ENCODE peak calls at places on chromosomes 7 and 10, in ten cellular contexts. W is heart right ventricle, D is tibial artery, U is fibroblast of lung, T is breast epithelium, M is HL-60, B is fibroblast of the aortic adventitia, P is choroid plexus epithelial cell, Q is fibroblast of villous mesenchyme, Y is HepG2. R is an unnamed sample.

GRCh38 chr10:133023216-133023843 is 64.4 kb upstream of the ADGRA1 start:
- DNase-seq in W (no peak), D (no peak), U (no peak), T (no peak), M (no peak), B (no peak), P (no peak), Q (no peak), Y (no peak), R (no peak)

GRCh38 chr7:104914427-104914826 is 99.6 kb upstream of the KMT2E start:
- DNase-seq in W (no peak), D (no peak), U (peak; percentile 7), T (no peak), M (no peak), B (no peak), P (no peak), Q (no peak), Y (no peak), R (no peak)

GRCh38 chr10:125284875-125285597 is 124.7 kb upstream of the CTBP2 start:
- DNase-seq in W (no peak), D (no peak), U (no peak), T (no peak), M (peak; percentile 1), B (no peak), P (no peak), Q (peak; percentile 4), Y (no peak), R (no peak)

GRCh38 chr10:78349165-78349516 is 315.5 kb downstream of the RPS24 start:
- DNase-seq in W (no peak), D (no peak), U (no peak), T (no peak), M (no peak), B (no peak), P (no peak), Q (no peak), Y (no peak), R (no peak)

GRCh38 chr7:100390286-100391028 is 17.2 kb downstream of the PILRA start:
- DNase-seq in W (no peak), D (no peak), U (no peak), T (no peak), M (no peak), B (no peak), P (no peak), Q (no peak), Y (no peak), R (no peak)

GRCh38 chr10:119807960-119808697 is 64.5 kb downstream of the MCMBP start:
- DNase-seq in W (no peak), D (no peak), U (peak; percentile 19), T (no peak), M (no peak), B (peak; percentile 37), P (peak; percentile 89), Q (peak; percentile 66), Y (no peak), R (peak; percentile 39)

GRCh38 chr10:70418229-70418628 is 14.3 kb downstream of the EIF4EBP2 start:
- DNase-seq in W (no peak), D (no peak), U (peak; percentile 83), T (no peak), M (no peak), B (peak; percentile 32), P (peak; percentile 73), Q (peak; percentile 71), Y (no peak), R (peak; percentile 40)

GRCh38 chr10:83612050-83612449 is 527.3 kb upstream of the GHITM start:
- DNase-seq in W (no peak), D (no peak), U (peak; percentile 62), T (no peak), M (no peak), B (peak; percentile 29), P (peak; percentile 76), Q (peak; percentile 85), Y (no peak), R (peak; percentile 73)

GRCh38 chr7:142793156-142793555 is 22.4 kb downstream of the PRSS2 start:
- DNase-seq in W (no peak), D (no peak), U (no peak), T (no peak), M (no peak), B (no peak), P (peak; percentile 57), Q (no peak), Y (no peak), R (no peak)

GRCh38 chr10:10396601-10397000 is 621.1 kb upstream of the CELF2 start:
- DNase-seq in W (no peak), D (no peak), U (peak; percentile 55), T (no peak), M (no peak), B (no peak), P (no peak), Q (no peak), Y (no peak), R (no peak)

GRCh38 chr10:28366943-28367342 is 64.1 kb upstream of the MPP7 start:
- DNase-seq in W (no peak), D (no peak), U (no peak), T (no peak), M (no peak), B (no peak), P (no peak), Q (no peak), Y (no peak), R (no peak)

GRCh38 chr7:117731455-117731854 is 141.8 kb downstream of the CTTNBP2 start:
- DNase-seq in W (no peak), D (peak; percentile 26), U (peak; percentile 41), T (no peak), M (no peak), B (no peak), P (no peak), Q (no peak), Y (no peak), R (no peak)

GRCh38 chr10:36597921-36598320 is 527.5 kb upstream of the ANKRD30A start:
- DNase-seq in W (no peak), D (no peak), U (no peak), T (no peak), M (no peak), B (no peak), P (no peak), Q (no peak), Y (no peak), R (no peak)

GRCh38 chr10:51462076-51462779 is 237.2 kb downstream of the CSTF2T start:
- DNase-seq in W (no peak), D (no peak), U (peak; percentile 9), T (no peak), M (no peak), B (peak; percentile 80), P (no peak), Q (no peak), Y (no peak), R (peak; percentile 24)

GRCh38 chr7:126419047-126419446 is 833.7 kb downstream of the GRM8 start:
- DNase-seq in W (no peak), D (no peak), U (no peak), T (no peak), M (no peak), B (no peak), P (no peak), Q (no peak), Y (no peak), R (no peak)

GRCh38 chr7:70693690-70694356 is 438.1 kb upstream of the GALNT17 start:
- DNase-seq in W (peak; percentile 67), D (peak; percentile 70), U (peak; percentile 57), T (peak; percentile 47), M (no peak), B (peak; percentile 36), P (peak; percentile 52), Q (peak; percentile 33), Y (no peak), R (peak; percentile 45)

GRCh38 chr10:35355971-35356724 is 19.8 kb downstream of the CCNY start:
- DNase-seq in W (no peak), D (no peak), U (no peak), T (no peak), M (no peak), B (peak; percentile 49), P (no peak), Q (peak; percentile 62), Y (no peak), R (no peak)

GRCh38 chr10:132142396-132143161 is 44.2 kb upstream of the DPYSL4 start:
- DNase-seq in W (no peak), D (no peak), U (no peak), T (no peak), M (no peak), B (no peak), P (peak; percentile 26), Q (no peak), Y (no peak), R (peak; percentile 14)

GRCh38 chr10:111972109-111972508 is 211.5 kb downstream of the GPAM start:
- DNase-seq in W (no peak), D (no peak), U (no peak), T (no peak), M (no peak), B (peak; percentile 3), P (no peak), Q (no peak), Y (peak; percentile 31), R (no peak)

DNA sequence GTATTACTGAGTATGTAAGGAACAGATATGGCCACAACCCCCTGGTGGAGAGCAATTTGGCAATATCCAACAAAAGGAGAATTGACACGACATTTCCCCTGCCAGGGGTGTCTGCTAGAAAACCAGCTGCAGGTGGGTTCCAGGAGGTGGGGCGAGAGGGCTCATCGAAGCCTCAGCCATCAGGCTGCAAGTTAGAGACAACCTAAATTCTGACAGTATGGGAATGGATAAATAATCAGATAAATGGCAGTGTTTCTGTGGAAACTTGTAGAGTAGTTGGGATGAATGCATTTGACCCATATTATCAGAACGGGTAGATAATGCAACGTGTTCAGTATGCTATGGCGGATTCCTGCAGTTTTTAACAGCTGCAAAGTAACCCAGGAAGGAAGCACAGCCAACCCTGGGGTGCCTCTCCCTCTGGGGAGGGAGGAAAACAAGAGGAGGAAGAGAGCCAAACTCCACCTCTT is 3.5 kb downstream of the TMEM273 start:
- DNase-seq in W (no peak), D (no peak), U (no peak), T (no peak), M (no peak), B (no peak), P (no peak), Q (no peak), Y (no peak), R (no peak)
- TF ChIP-seq CTCF in W (no peak), D (no peak), U (no peak), T (no peak), M (no peak), B (no peak), P (no peak), Q (no peak), Y (no peak), R (no peak)

GRCh38 chr10:31157125-31157983 is 125.7 kb upstream of the ZNF438 start:
- DNase-seq in W (peak; percentile 85), D (peak; percentile 41), U (peak; percentile 87), T (no peak), M (no peak), B (peak; percentile 80), P (peak; percentile 77), Q (peak; percentile 59), Y (no peak), R (peak; percentile 57)
- H3K4me3 ChIP-seq in W (no peak overlapping the region), D (no peak overlapping the region), U (no peak overlapping the region), T (no peak overlapping the region), M (no peak overlapping the region), B (no peak overlapping the region), P (no peak overlapping the region), Q (no peak overlapping the region), Y (no peak overlapping the region), R (no peak overlapping the region)

GRCh38 chr7:44595934-44596635 is 10.3 kb upstream of the OGDH start:
- DNase-seq in W (peak; percentile 14), D (no peak), U (peak; percentile 47), T (no peak), M (no peak), B (peak; percentile 67), P (peak; percentile 38), Q (peak; percentile 41), Y (no peak), R (peak; percentile 74)
- TF ChIP-seq CTCF in W (no peak), D (no peak), U (no peak), T (no peak), M (no peak), B (no peak), P (peak; percentile 20), Q (no peak), Y (no peak), R (peak; percentile 8)

GRCh38 chr10:102783541-102783930 is 39.8 kb downstream of the WBP1L start:
- DNase-seq in W (no peak), D (no peak), U (no peak), T (no peak), M (no peak), B (no peak), P (peak; percentile 28), Q (no peak), Y (no peak), R (no peak)
- H3K4me3 ChIP-seq in W (peak overlapping the region; percentile 13), D (peak overlapping the region; percentile 31), U (no peak overlapping the region), T (no peak overlapping the region), M (no peak overlapping the region), B (peak overlapping the region; percentile 45), P (no peak overlapping the region), Q (no peak overlapping the region), Y (no peak overlapping the region), R (peak overlapping the region; percentile 35)